ENCODE peak calls at places on chromosome 11, in seven cellular contexts. R is PC-9, P is kidney, L is brain microvascular endothelial cell, O is ovary, W is iris pigment epithelial cell, C is GM12891. M is an unnamed sample.

GRCh38 chr11:130001491-130002351 is 914 bp downstream of the PRDM10 start:
- DNase-seq in R (peak), P (peak), L (peak), O (no peak), W (peak), C (peak), M (peak)

GRCh38 chr11:34644669-34645406 is 23.9 kb downstream of the EHF start:
- DNase-seq in R (no peak), P (no peak), L (peak), O (no peak), W (peak), C (no peak), M (peak)

GRCh38 chr11:72743321-72744221 is 8.6 kb downstream of the ARAP1 start:
- DNase-seq in R (no peak), P (peak), L (no peak), O (no peak), W (no peak), C (no peak), M (no peak)

GRCh38 chr11:65274734-65275682 is 13.2 kb downstream of the POLA2 start:
- DNase-seq in R (peak), P (peak), L (peak), O (peak), W (peak), C (no peak), M (peak)

GRCh38 chr11:117000741-117001096 is 97.5 kb downstream of the SIK3 start:
- DNase-seq in R (no peak), P (no peak), L (no peak), O (no peak), W (no peak), C (no peak), M (no peak)

GRCh38 chr11:27392278-27392677 is 29.3 kb upstream of the CCDC34 start:
- DNase-seq in R (no peak), P (no peak), L (no peak), O (no peak), W (no peak), C (no peak), M (no peak)

GRCh38 chr11:3841426-3842304 is 906 bp upstream of the RHOG start:
- DNase-seq in R (peak), P (peak), L (peak), O (peak), W (peak), C (peak), M (peak)

GRCh38 chr11:82903843-82904586 is 2.5 kb downstream of the DDIAS start:
- DNase-seq in R (peak), P (no peak), L (no peak), O (no peak), W (no peak), C (no peak), M (no peak)

GRCh38 chr11:125343732-125344131 is 152.3 kb downstream of the FEZ1 start:
- DNase-seq in R (no peak), P (no peak), L (peak), O (peak), W (peak), C (no peak), M (no peak)

GRCh38 chr11:60625262-60625661 is 74.2 kb upstream of the MS4A8 start:
- DNase-seq in R (no peak), P (no peak), L (peak), O (no peak), W (peak), C (no peak), M (peak)

GRCh38 chr11:86249307-86250098 is 5.0 kb downstream of the EED start:
- DNase-seq in R (no peak), P (no peak), L (no peak), O (no peak), W (no peak), C (no peak), M (no peak)

GRCh38 chr11:115555336-115556090 is 51.3 kb upstream of the CADM1 start:
- DNase-seq in R (no peak), P (no peak), L (no peak), O (no peak), W (no peak), C (no peak), M (no peak)

GRCh38 chr11:9693801-9694553 is 30.1 kb downstream of the SWAP70 start:
- DNase-seq in R (no peak), P (no peak), L (no peak), O (no peak), W (no peak), C (no peak), M (no peak)

GRCh38 chr11:110314366-110315095 is 18.1 kb upstream of the RDX start:
- DNase-seq in R (no peak), P (no peak), L (no peak), O (no peak), W (no peak), C (no peak), M (no peak)

GRCh38 chr11:65121447-65121864 is 478 bp downstream of the FAU start:
- DNase-seq in R (no peak), P (peak), L (no peak), O (peak), W (no peak), C (no peak), M (no peak)

GRCh38 chr11:35289821-35290220 is 129.5 kb downstream of the SLC1A2 start:
- DNase-seq in R (no peak), P (no peak), L (peak), O (no peak), W (peak), C (no peak), M (peak)

GRCh38 chr11:117554601-117555333 is 227.1 kb downstream of the CEP164 start:
- DNase-seq in R (peak), P (no peak), L (no peak), O (no peak), W (no peak), C (no peak), M (no peak)

GRCh38 chr11:26187639-26188038 is 144.3 kb upstream of the ANO3 start:
- DNase-seq in R (peak), P (no peak), L (peak), O (no peak), W (peak), C (no peak), M (peak)

GRCh38 chr11:46063138-46063537 is 58.1 kb downstream of the PHF21A start:
- DNase-seq in R (no peak), P (no peak), L (no peak), O (no peak), W (no peak), C (no peak), M (no peak)

GRCh38 chr11:111372538-111372937 is 6.5 kb downstream of the POU2AF1 start:
- DNase-seq in R (no peak), P (no peak), L (no peak), O (no peak), W (no peak), C (no peak), M (no peak)

GRCh38 chr11:36313073-36313472 is 17.0 kb downstream of the PRR5L start:
- DNase-seq in R (no peak), P (no peak), L (no peak), O (no peak), W (no peak), C (no peak), M (no peak)

GRCh38 chr11:60870276-60870675 is 2.9 kb downstream of the ZP1 start:
- DNase-seq in R (no peak), P (no peak), L (no peak), O (no peak), W (no peak), C (no peak), M (no peak)

GRCh38 chr11:61627831-61628753 is 47.2 kb upstream of the SYT7 start:
- DNase-seq in R (peak), P (no peak), L (peak), O (peak), W (peak), C (peak), M (peak)

GRCh38 chr11:22634897-22635629 is 9.4 kb upstream of the FANCF start:
- DNase-seq in R (no peak), P (no peak), L (peak), O (no peak), W (peak), C (no peak), M (peak)

GRCh38 chr11:62923634-62924411 is 2.7 kb upstream of the CHRM1 start:
- DNase-seq in R (peak), P (peak), L (no peak), O (no peak), W (no peak), C (peak), M (no peak)

GRCh38 chr11:2515401-2516275 is 70.8 kb downstream of the KCNQ1 start:
- DNase-seq in R (no peak), P (peak), L (no peak), O (peak), W (no peak), C (peak), M (no peak)

GRCh38 chr11:116868066-116868465 is 30.6 kb upstream of the APOA1 start:
- DNase-seq in R (no peak), P (no peak), L (no peak), O (no peak), W (no peak), C (no peak), M (no peak)

GRCh38 chr11:38448284-38448683 is 1850.2 kb upstream of the RAG2 start:
- DNase-seq in R (no peak), P (no peak), L (no peak), O (peak), W (no peak), C (no peak), M (peak)

GRCh38 chr11:119432484-119433368 is 9.8 kb upstream of the THY1 start:
- DNase-seq in R (no peak), P (no peak), L (peak), O (peak), W (peak), C (no peak), M (peak)

GRCh38 chr11:61838921-61839320 is 10.8 kb downstream of the FADS2 start:
- DNase-seq in R (peak), P (peak), L (no peak), O (no peak), W (no peak), C (no peak), M (no peak)

GRCh38 chr11:10581481-10582019 is 13.1 kb upstream of the LYVE1 start:
- DNase-seq in R (peak), P (no peak), L (no peak), O (no peak), W (peak), C (no peak), M (no peak)

GRCh38 chr11:30424851-30425250 is 101.9 kb downstream of the ARL14EP start:
- DNase-seq in R (no peak), P (no peak), L (no peak), O (no peak), W (no peak), C (no peak), M (no peak)

GRCh38 chr11:83349371-83349770 is 63.2 kb upstream of the CCDC90B start:
- DNase-seq in R (no peak), P (no peak), L (no peak), O (no peak), W (no peak), C (no peak), M (no peak)

M was measured in H4.